ENCODE peak calls at places on chromosomes 5 and 9, in four cellular contexts. One of them, this sample, is unnamed.

GRCh38 chr5:167642779-167643517 is 648.5 kb upstream of the WWC1 start:
- DNase-seq in fibroblast of mammary gland: peak
- DNase-seq in neural crest cell: no peak
- DNase-seq in GM06990: no peak
- DNase-seq in this sample: no peak

GRCh38 chr9:127346584-127346983 is 50.4 kb upstream of the SLC2A8 start:
- DNase-seq in fibroblast of mammary gland: no peak
- DNase-seq in neural crest cell: no peak
- DNase-seq in GM06990: no peak
- DNase-seq in this sample: no peak

GRCh38 chr5:72210913-72211670 is 103.8 kb downstream of the MAP1B start:
- DNase-seq in fibroblast of mammary gland: peak
- DNase-seq in neural crest cell: no peak
- DNase-seq in GM06990: no peak
- DNase-seq in this sample: no peak

GRCh38 chr5:134877159-134877558 is 3.0 kb downstream of the TXNDC15 start:
- DNase-seq in fibroblast of mammary gland: no peak
- DNase-seq in neural crest cell: no peak
- DNase-seq in GM06990: no peak
- DNase-seq in this sample: peak

GRCh38 chr5:96733771-96734498 is 71.8 kb downstream of the CAST start:
- DNase-seq in fibroblast of mammary gland: peak
- DNase-seq in neural crest cell: no peak
- DNase-seq in GM06990: no peak
- DNase-seq in this sample: no peak

GRCh38 chr5:122323738-122324137 is 11.7 kb downstream of the SNCAIP start:
- DNase-seq in fibroblast of mammary gland: no peak
- DNase-seq in neural crest cell: no peak
- DNase-seq in GM06990: no peak
- DNase-seq in this sample: no peak

GRCh38 chr5:176132471-176133288 is 105.5 kb upstream of the SIMC1 start:
- DNase-seq in fibroblast of mammary gland: no peak
- DNase-seq in neural crest cell: no peak
- DNase-seq in GM06990: no peak
- DNase-seq in this sample: no peak

GRCh38 chr5:137291436-137291835 is 207.7 kb downstream of the SPOCK1 start:
- DNase-seq in fibroblast of mammary gland: no peak
- DNase-seq in neural crest cell: no peak
- DNase-seq in GM06990: no peak
- DNase-seq in this sample: no peak

GRCh38 chr9:26054600-26055516 is 376.6 kb upstream of the TUSC1 start:
- DNase-seq in fibroblast of mammary gland: peak
- DNase-seq in neural crest cell: no peak
- DNase-seq in GM06990: no peak
- DNase-seq in this sample: no peak

GRCh38 chr5:154330097-154330667 is 115.6 kb upstream of the SAP30L start:
- DNase-seq in fibroblast of mammary gland: no peak
- DNase-seq in neural crest cell: no peak
- DNase-seq in GM06990: no peak
- DNase-seq in this sample: no peak

GRCh38 chr5:73448451-73449136 is at the start of gene FOXD1:
- DNase-seq in fibroblast of mammary gland: peak
- DNase-seq in neural crest cell: peak
- DNase-seq in GM06990: peak
- DNase-seq in this sample: peak

GRCh38 chr9:131707677-131708612 is 31.9 kb downstream of the RAPGEF1 start:
- DNase-seq in fibroblast of mammary gland: peak
- DNase-seq in neural crest cell: no peak
- DNase-seq in GM06990: no peak
- DNase-seq in this sample: no peak

GRCh38 chr5:72314571-72315172 is 5.4 kb downstream of the MRPS27 start:
- DNase-seq in fibroblast of mammary gland: peak
- DNase-seq in neural crest cell: no peak
- DNase-seq in GM06990: no peak
- DNase-seq in this sample: no peak

GRCh38 chr5:77881528-77881927 is 105.4 kb upstream of the TBCA start:
- DNase-seq in fibroblast of mammary gland: no peak
- DNase-seq in neural crest cell: no peak
- DNase-seq in GM06990: no peak
- DNase-seq in this sample: no peak

GRCh38 chr9:116837038-116837998 is 150.2 kb downstream of the TRIM32 start:
- DNase-seq in fibroblast of mammary gland: no peak
- DNase-seq in neural crest cell: no peak
- DNase-seq in GM06990: no peak
- DNase-seq in this sample: no peak

GRCh38 chr5:173003360-173003759 is 19.8 kb downstream of the ATP6V0E1 start:
- DNase-seq in fibroblast of mammary gland: no peak
- DNase-seq in neural crest cell: no peak
- DNase-seq in GM06990: no peak
- DNase-seq in this sample: no peak

GRCh38 chr5:35671516-35671915 is 53.9 kb downstream of the SPEF2 start:
- DNase-seq in fibroblast of mammary gland: no peak
- DNase-seq in neural crest cell: no peak
- DNase-seq in GM06990: no peak
- DNase-seq in this sample: no peak

GRCh38 chr5:112895682-112896081 is 26.3 kb downstream of the REEP5 start:
- DNase-seq in fibroblast of mammary gland: no peak
- DNase-seq in neural crest cell: no peak
- DNase-seq in GM06990: no peak
- DNase-seq in this sample: no peak

GRCh38 chr5:62037972-62038371 is 268.0 kb upstream of the KIF2A start:
- DNase-seq in fibroblast of mammary gland: no peak
- DNase-seq in neural crest cell: no peak
- DNase-seq in GM06990: no peak
- DNase-seq in this sample: no peak

GRCh38 chr9:137797206-137798120 is 80.1 kb upstream of the CACNA1B start:
- DNase-seq in fibroblast of mammary gland: no peak
- DNase-seq in neural crest cell: no peak
- DNase-seq in GM06990: no peak
- DNase-seq in this sample: no peak

GRCh38 chr9:109875495-109875894 is 95.5 kb downstream of the PALM2AKAP2 start:
- DNase-seq in fibroblast of mammary gland: no peak
- DNase-seq in neural crest cell: no peak
- DNase-seq in GM06990: no peak
- DNase-seq in this sample: no peak

GRCh38 chr5:152427691-152428090 is 22.6 kb upstream of the NMUR2 start:
- DNase-seq in fibroblast of mammary gland: no peak
- DNase-seq in neural crest cell: no peak
- DNase-seq in GM06990: no peak
- DNase-seq in this sample: no peak

GRCh38 chr9:127915325-127915752 is 1.5 kb downstream of the ST6GALNAC4 start:
- DNase-seq in fibroblast of mammary gland: no peak
- DNase-seq in neural crest cell: no peak
- DNase-seq in GM06990: no peak
- DNase-seq in this sample: no peak

GRCh38 chr5:137622850-137623249 is 113.0 kb downstream of the KLHL3 start:
- DNase-seq in fibroblast of mammary gland: no peak
- DNase-seq in neural crest cell: no peak
- DNase-seq in GM06990: peak
- DNase-seq in this sample: no peak

GRCh38 chr5:20972419-20972925 is 984.5 kb upstream of the CDH18 start:
- DNase-seq in fibroblast of mammary gland: peak
- DNase-seq in neural crest cell: no peak
- DNase-seq in GM06990: no peak
- DNase-seq in this sample: no peak

GRCh38 chr5:146291421-146292074 is 47.1 kb upstream of the POU4F3 start:
- DNase-seq in fibroblast of mammary gland: peak
- DNase-seq in neural crest cell: peak
- DNase-seq in GM06990: no peak
- DNase-seq in this sample: peak
- TF ChIP-seq CTCF in fibroblast of mammary gland: peak
- TF ChIP-seq CTCF in neural crest cell: peak
- TF ChIP-seq CTCF in GM06990: peak
- TF ChIP-seq CTCF in this sample: peak

DNA sequence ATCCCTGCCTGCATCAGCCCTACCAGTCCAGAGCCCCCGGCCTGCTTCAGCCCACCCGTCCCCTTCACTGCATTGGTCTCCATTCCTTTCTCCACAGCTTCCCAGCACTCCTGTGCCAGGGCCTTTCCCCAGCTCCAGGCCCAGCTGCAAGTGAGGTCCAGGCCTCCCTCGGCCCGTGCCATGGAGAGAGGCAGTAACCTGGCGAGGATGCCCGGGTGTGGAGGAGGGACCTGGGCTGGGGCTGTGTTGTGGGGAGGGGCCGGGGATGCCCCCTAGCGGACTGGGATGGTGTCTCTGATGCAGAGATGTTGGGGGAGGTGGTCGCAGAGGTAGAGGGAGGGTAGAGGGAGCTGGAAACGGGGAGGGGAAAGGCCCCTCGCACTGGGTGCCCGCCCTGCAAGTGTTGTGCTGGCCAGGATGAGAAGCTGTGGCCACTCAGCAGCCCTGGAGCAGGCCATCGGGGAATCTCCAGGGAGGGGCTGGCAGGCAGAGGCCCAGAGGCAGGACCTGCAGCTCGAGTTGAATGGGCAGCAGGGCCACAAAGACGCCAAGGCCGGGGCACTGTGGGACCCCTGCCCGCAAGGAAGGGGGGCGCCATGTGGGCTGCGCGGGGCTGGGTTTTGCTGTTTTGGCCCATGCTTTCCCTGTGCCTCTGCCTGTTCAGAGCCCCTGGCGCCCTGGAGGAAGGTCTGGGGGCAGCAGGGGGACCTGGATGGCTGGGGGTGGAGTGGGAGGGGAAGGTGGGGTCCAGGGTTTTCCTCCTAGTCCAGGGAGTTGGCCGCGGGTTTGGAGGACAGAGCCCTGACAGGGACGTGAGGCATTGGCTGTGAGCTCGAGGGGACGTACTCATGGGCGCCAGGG is 26.0 kb upstream of the NKD2 start:
- DNase-seq in fibroblast of mammary gland: no peak
- DNase-seq in neural crest cell: peak
- DNase-seq in GM06990: no peak
- DNase-seq in this sample: no peak
- TF ChIP-seq CTCF in fibroblast of mammary gland: no peak
- TF ChIP-seq CTCF in neural crest cell: peak
- TF ChIP-seq CTCF in GM06990: peak
- TF ChIP-seq CTCF in this sample: no peak

GRCh38 chr5:142981475-142981874 is 211.3 kb downstream of the ARHGAP26 start:
- DNase-seq in fibroblast of mammary gland: no peak
- DNase-seq in neural crest cell: no peak
- DNase-seq in GM06990: no peak
- DNase-seq in this sample: no peak

GRCh38 chr5:142982821-142983200 is 212.6 kb downstream of the ARHGAP26 start:
- DNase-seq in fibroblast of mammary gland: no peak
- DNase-seq in neural crest cell: no peak
- DNase-seq in GM06990: no peak
- DNase-seq in this sample: no peak

GRCh38 chr5:142984016-142984415 is 213.8 kb downstream of the ARHGAP26 start:
- DNase-seq in fibroblast of mammary gland: no peak
- DNase-seq in neural crest cell: no peak
- DNase-seq in GM06990: no peak
- DNase-seq in this sample: no peak

GRCh38 chr5:142984525-142984924 is 214.3 kb downstream of the ARHGAP26 start:
- DNase-seq in fibroblast of mammary gland: no peak
- DNase-seq in neural crest cell: no peak
- DNase-seq in GM06990: no peak
- DNase-seq in this sample: no peak

DNA sequence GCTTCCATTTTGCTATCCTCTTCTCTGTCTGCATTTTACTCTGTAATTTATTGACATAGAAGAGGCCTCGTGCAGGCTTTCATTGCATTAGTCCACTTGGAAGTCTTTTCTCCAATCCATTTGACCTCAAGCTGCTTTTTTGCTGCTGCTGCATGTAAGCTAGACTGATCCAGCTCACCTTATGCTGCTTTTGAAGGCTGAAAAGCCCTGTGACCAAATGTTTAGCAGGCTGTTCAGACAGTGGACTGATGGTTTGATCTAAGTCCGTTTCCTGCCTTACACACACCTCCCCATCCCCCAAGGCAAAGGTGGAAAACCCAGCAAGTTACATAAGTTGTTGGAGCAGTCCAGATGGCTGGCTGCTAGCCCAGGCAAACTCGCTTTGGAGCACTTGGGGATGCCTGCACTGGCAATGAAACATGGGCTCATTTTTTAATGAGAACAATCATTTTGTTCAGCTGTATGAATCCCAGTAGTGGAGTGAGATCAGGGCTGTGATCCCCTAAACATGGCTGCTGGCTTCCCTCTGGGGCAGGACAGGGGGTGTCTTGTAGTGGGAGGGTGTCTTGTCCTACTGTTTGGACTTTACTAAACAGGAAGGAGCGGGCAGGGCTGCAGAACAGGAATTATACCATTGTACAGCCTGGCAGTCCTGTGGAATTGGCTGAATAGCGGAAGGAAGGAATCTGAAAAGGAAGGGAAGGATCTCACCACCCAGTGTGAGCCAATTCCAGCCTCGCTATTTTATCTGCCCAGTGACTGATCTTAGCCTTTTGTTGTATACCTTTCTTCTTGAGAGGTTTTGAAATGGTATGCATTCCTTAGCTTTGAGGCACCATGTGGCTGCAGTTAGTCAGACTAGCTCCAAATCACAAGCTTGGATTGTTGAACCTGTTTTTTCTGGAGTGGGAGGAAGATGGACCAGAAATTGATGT is 212.0 kb downstream of the ARHGAP26 start:
- DNase-seq in fibroblast of mammary gland: peak
- DNase-seq in neural crest cell: no peak
- DNase-seq in GM06990: no peak
- DNase-seq in this sample: no peak
- TF ChIP-seq CTCF in fibroblast of mammary gland: no peak
- TF ChIP-seq CTCF in neural crest cell: no peak
- TF ChIP-seq CTCF in GM06990: no peak
- TF ChIP-seq CTCF in this sample: no peak

GRCh38 chr5:133041910-133042309 is 9.9 kb upstream of the HSPA4 start:
- DNase-seq in fibroblast of mammary gland: peak
- DNase-seq in neural crest cell: no peak
- DNase-seq in GM06990: no peak
- DNase-seq in this sample: no peak
- TF ChIP-seq CTCF in fibroblast of mammary gland: peak
- TF ChIP-seq CTCF in neural crest cell: no peak
- TF ChIP-seq CTCF in GM06990: no peak
- TF ChIP-seq CTCF in this sample: no peak

DNA sequence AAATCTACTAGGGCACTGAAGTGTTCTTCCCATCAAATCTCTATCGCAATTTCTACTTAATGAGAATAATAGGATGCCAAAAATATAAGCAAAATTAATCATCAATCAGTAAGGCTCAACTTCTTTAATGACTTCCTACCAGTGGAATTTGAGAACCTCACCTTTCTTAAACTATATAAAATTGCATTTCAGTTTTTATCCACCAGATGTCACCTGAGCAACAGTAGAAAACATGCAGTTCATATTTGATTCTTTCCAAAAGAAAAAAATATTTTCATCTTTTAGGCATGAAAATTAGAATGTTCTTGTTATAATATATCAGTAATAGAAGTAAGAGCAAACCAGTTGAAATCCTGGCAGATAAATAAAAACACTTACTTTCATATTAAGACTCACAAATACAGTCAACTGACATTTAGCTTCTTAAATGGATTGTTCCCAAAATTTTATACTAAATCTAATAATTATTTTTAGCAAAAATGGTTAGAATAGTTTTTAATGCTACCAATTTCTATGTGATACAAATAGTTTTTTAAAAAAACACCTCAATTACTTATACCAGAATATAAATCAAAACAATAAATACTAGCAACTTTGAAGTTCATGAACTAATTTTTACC is 13.4 kb upstream of the CCDC112 start:
- DNase-seq in fibroblast of mammary gland: peak
- DNase-seq in neural crest cell: no peak
- DNase-seq in GM06990: peak
- DNase-seq in this sample: peak
- TF ChIP-seq CTCF in fibroblast of mammary gland: peak
- TF ChIP-seq CTCF in neural crest cell: peak
- TF ChIP-seq CTCF in GM06990: peak
- TF ChIP-seq CTCF in this sample: peak

This sample was measured in GM20000.